ENCODE peak calls at places on chromosomes 6 and 20, in six cellular contexts. R is HepG2, J is SK-N-SH, T is H1, S is GM12878, N is K562. H is an unnamed sample.

GRCh38 chr20:52033313-52033712 is 158.3 kb downstream of the ZFP64 start:
- DNase-seq in N (no peak), T (no peak), J (no peak), R (no peak), S (no peak), H (no peak)

GRCh38 chr6:37940074-37940847 is 120.7 kb downstream of the ZFAND3 start:
- DNase-seq in T (no peak), N (no peak), J (no peak), R (no peak), S (no peak), H (no peak)

GRCh38 chr6:147058786-147059434 is 145.3 kb upstream of the STXBP5 start:
- DNase-seq in R (no peak), T (no peak), S (no peak), N (no peak), J (peak; percentile 4), H (no peak)

GRCh38 chr6:40948598-40948997 is 90.4 kb downstream of the UNC5CL start:
- DNase-seq in J (no peak), T (no peak), R (no peak), S (no peak), N (no peak), H (no peak)

GRCh38 chr6:13101985-13102384 is 226.4 kb downstream of the TBC1D7 start:
- DNase-seq in T (no peak), R (no peak), J (no peak), S (no peak), N (no peak), H (no peak)

GRCh38 chr6:146788115-146788514 is 189.3 kb downstream of the ADGB start:
- DNase-seq in J (no peak), R (no peak), N (no peak), T (no peak), S (no peak), H (no peak)

GRCh38 chr6:35599761-35600658 is 87.3 kb upstream of the TULP1 start:
- DNase-seq in R (no peak), S (no peak), T (no peak), N (no peak), J (no peak), H (no peak)

GRCh38 chr20:10558635-10559187 is 115.1 kb downstream of the JAG1 start:
- DNase-seq in N (no peak), T (no peak), S (peak; percentile 84), R (no peak), J (no peak), H (no peak)

GRCh38 chr6:89244237-89244985 is 27.3 kb upstream of the GABRR1 start:
- DNase-seq in S (no peak), N (no peak), T (no peak), R (no peak), J (no peak), H (no peak)

GRCh38 chr6:22236626-22237414 is 60.0 kb downstream of the PRL start:
- DNase-seq in T (no peak), R (no peak), N (no peak), J (no peak), S (no peak), H (no peak)

GRCh38 chr6:168152306-168152963 is 73.4 kb upstream of the FRMD1 start:
- DNase-seq in N (no peak), T (peak; percentile 33), R (no peak), J (no peak), S (no peak), H (no peak)

GRCh38 chr20:18225652-18226051 is 62.7 kb upstream of the ZNF133 start:
- DNase-seq in J (no peak), R (no peak), S (no peak), N (no peak), T (no peak), H (no peak)

GRCh38 chr6:30357678-30358339 is 12.9 kb downstream of the RPP21 start:
- DNase-seq in J (peak; percentile 76), S (no peak), T (peak; percentile 71), R (peak; percentile 60), N (peak; percentile 69), H (peak; percentile 42)

GRCh38 chr6:128070406-128070805 is 169.5 kb upstream of the THEMIS start:
- DNase-seq in S (no peak), T (no peak), R (no peak), N (no peak), J (no peak), H (no peak)

GRCh38 chr20:419556-420168 is 11.6 kb downstream of the RBCK1 start:
- DNase-seq in N (no peak), T (no peak), R (no peak), S (no peak), J (no peak), H (no peak)

GRCh38 chr6:157778719-157779118 is 44.3 kb upstream of the SNX9 start:
- DNase-seq in J (no peak), T (no peak), R (no peak), N (no peak), S (no peak), H (no peak)

GRCh38 chr6:28212510-28213212 is 12.4 kb upstream of the ZSCAN9 start:
- DNase-seq in R (peak; percentile 79), N (peak; percentile 82), S (peak; percentile 77), T (peak; percentile 92), J (peak; percentile 33), H (peak; percentile 52)

GRCh38 chr6:75775219-75775618 is 26.2 kb downstream of the MYO6 start:
- DNase-seq in J (peak; percentile 15), T (no peak), N (peak; percentile 41), S (no peak), R (no peak), H (no peak)

GRCh38 chr20:56697476-56697875 is 68.4 kb downstream of the TFAP2C start:
- DNase-seq in S (no peak), R (no peak), J (no peak), N (no peak), T (no peak), H (no peak)

GRCh38 chr6:161406633-161407032 is 132.8 kb upstream of the AGPAT4 start:
- DNase-seq in R (no peak), T (no peak), J (no peak), N (no peak), S (no peak), H (no peak)

GRCh38 chr6:16676978-16677377 is 84.3 kb downstream of the ATXN1 start:
- DNase-seq in R (peak; percentile 31), S (no peak), T (no peak), J (no peak), N (no peak), H (no peak)

GRCh38 chr20:21435576-21435975 is 38.2 kb upstream of the NKX2-4 start:
- DNase-seq in T (no peak), R (no peak), S (no peak), J (no peak), N (no peak), H (no peak)

GRCh38 chr6:130029163-130029562 is 10.8 kb downstream of the L3MBTL3 start:
- DNase-seq in T (no peak), J (no peak), R (no peak), N (no peak), S (no peak), H (no peak)

DNA sequence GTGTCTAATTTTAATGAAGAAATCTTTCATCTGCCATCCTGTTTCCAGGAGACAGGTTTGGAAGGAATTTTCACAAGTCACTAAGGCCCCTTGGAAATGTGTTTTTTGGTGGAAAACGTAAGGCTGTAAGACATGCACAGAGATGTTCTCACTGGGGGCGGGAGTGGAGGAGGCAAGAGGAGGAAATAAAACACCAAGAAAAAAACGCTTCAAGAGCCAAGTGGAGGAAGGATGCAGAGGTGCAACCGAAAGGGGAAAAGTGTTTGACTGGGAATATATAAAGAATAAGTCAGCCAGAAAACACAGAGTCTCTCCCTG is 133.6 kb downstream of the SCML4 start:
- DNase-seq in T (no peak), S (no peak), N (no peak), J (no peak), R (no peak), H (no peak)
- TF ChIP-seq GABPA in T (no peak), S (no peak), N (no peak), J (no peak), R (no peak), H (no peak)

GRCh38 chr6:33028220-33028849 is 18.9 kb upstream of the HLA-DOA start:
- DNase-seq in T (no peak), J (no peak), R (no peak), N (no peak), S (peak; percentile 36), H (no peak)

GRCh38 chr6:33030245-33030644 is 20.9 kb upstream of the HLA-DOA start:
- DNase-seq in R (no peak), T (no peak), J (no peak), S (no peak), N (no peak), H (no peak)

GRCh38 chr6:33034554-33034953 is 25.2 kb upstream of the HLA-DOA start:
- DNase-seq in T (no peak), R (no peak), N (no peak), J (no peak), S (no peak), H (no peak)

GRCh38 chr6:33029297-33030184 is 20.1 kb upstream of the HLA-DOA start:
- DNase-seq in R (no peak), N (no peak), J (no peak), S (peak; percentile 94), T (no peak), H (no peak)
- TF ChIP-seq GABPA in R (no peak), N (no peak), J (no peak), S (no peak), T (no peak), H (no peak)

DNA sequence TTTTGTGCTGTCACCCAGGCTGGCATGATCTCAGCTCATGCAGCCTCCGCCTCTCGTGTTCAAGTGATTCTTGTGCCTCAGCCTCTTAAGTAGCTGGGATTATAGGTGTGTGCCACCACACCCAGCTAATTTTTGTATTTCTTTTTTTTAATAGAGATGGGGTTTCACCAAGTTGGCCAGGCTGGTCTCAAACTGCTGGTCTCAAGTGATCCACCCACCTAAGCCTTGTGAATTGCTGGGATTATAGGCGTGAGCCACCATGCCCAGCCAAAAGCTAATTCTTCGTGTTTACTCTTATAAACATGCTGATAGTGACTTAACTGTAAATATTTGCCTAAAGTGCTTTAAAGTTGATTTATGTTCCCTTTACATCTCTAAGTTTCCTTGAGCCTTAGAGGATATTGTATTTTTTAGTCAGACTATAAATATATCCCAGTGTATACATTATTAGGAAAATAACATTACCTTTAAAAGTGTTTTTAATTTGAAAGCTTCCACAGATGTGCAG is 91.7 kb downstream of the COL21A1 start:
- DNase-seq in T (no peak), S (no peak), N (no peak), J (no peak), R (no peak), H (no peak)
- TF ChIP-seq GABPA in T (no peak), S (no peak), N (no peak), J (no peak), R (no peak), H (no peak)

GRCh38 chr20:40493551-40493950 is 195.5 kb downstream of the MAFB start:
- DNase-seq in T (no peak), R (no peak), N (no peak), J (no peak), S (no peak), H (no peak)
- TF ChIP-seq GABPA in T (no peak), R (no peak), N (no peak), J (no peak), S (no peak), H (no peak)